ENCODE peak calls at places on chromosomes 6 and 20, in four cellular contexts. P is heart left ventricle, N is Calu3, K is NCI-H446. Y is an unnamed sample.
A peak's percentile ranks its signal among the peaks of the same experiment; 100 is the strongest.

GRCh38 chr6:138371720-138372119 is 6.0 kb upstream of the SMIM28 start:
- DNase-seq in P (no peak), N (peak; percentile 33), K (no peak), Y (no peak)

GRCh38 chr6:76790045-76790796 is 673.1 kb downstream of the HTR1B start:
- DNase-seq in P (no peak), N (no peak), K (no peak), Y (no peak)

GRCh38 chr6:2132416-2132815 is 113.0 kb downstream of the GMDS start:
- DNase-seq in P (no peak), N (peak; percentile 20), K (no peak), Y (no peak)

GRCh38 chr6:46262928-46263708 is 92.3 kb upstream of the ENPP5 start:
- DNase-seq in P (no peak), N (no peak), K (no peak), Y (no peak)

GRCh38 chr6:24933868-24934401 is 1.8 kb downstream of the RIPOR2 start:
- DNase-seq in P (no peak), N (peak; percentile 36), K (no peak), Y (no peak)

GRCh38 chr6:44942201-44942600 is 385.9 kb upstream of the RUNX2 start:
- DNase-seq in P (no peak), N (no peak), K (no peak), Y (no peak)

GRCh38 chr6:3835055-3835731 is 14.0 kb upstream of the FAM50B start:
- DNase-seq in P (no peak), N (peak; percentile 16), K (no peak), Y (no peak)

GRCh38 chr6:156741287-156742073 is 35.7 kb upstream of the ARID1B start:
- DNase-seq in P (no peak), N (no peak), K (no peak), Y (no peak)

GRCh38 chr6:7252390-7252789 is 60.6 kb downstream of the SSR1 start:
- DNase-seq in P (no peak), N (no peak), K (no peak), Y (no peak)

GRCh38 chr6:34817337-34817910 is 25.5 kb downstream of the BLTP3A start:
- DNase-seq in P (no peak), N (no peak), K (no peak), Y (no peak)

GRCh38 chr6:40532349-40533028 is 54.7 kb downstream of the LRFN2 start:
- DNase-seq in P (no peak), N (no peak), K (no peak), Y (no peak)

GRCh38 chr6:130843575-130844320 is 16.5 kb downstream of the SMLR1 start:
- DNase-seq in P (no peak), N (no peak), K (peak; percentile 0), Y (no peak)

GRCh38 chr6:30216096-30216495 is 2.9 kb upstream of the TRIM26 start:
- DNase-seq in P (no peak), N (no peak), K (no peak), Y (no peak)

GRCh38 chr20:56582557-56582956 is 46.5 kb upstream of the TFAP2C start:
- DNase-seq in P (no peak), N (no peak), K (no peak), Y (no peak)

GRCh38 chr20:61125536-61126180 is 126.4 kb upstream of the CDH4 start:
- DNase-seq in P (no peak), N (no peak), K (no peak), Y (no peak)

GRCh38 chr6:131758920-131759319 is 48.1 kb upstream of the CTAGE9 start:
- DNase-seq in P (no peak), N (no peak), K (no peak), Y (no peak)

GRCh38 chr6:53048431-53049195 is 16.6 kb upstream of the FBXO9 start:
- DNase-seq in P (no peak), N (no peak), K (no peak), Y (no peak)

GRCh38 chr20:34997171-34997570 is 41.5 kb downstream of the MYH7B start:
- DNase-seq in P (peak; percentile 69), N (no peak), K (no peak), Y (peak; percentile 49)

GRCh38 chr6:138308728-138309110 is 69.0 kb upstream of the SMIM28 start:
- DNase-seq in P (no peak), N (no peak), K (no peak), Y (no peak)

GRCh38 chr20:13302647-13303425 is 81.8 kb downstream of the ISM1 start:
- DNase-seq in P (no peak), N (peak; percentile 46), K (peak; percentile 21), Y (no peak)

GRCh38 chr20:21517566-21518277 is 3.9 kb upstream of the NKX2-2 start:
- DNase-seq in P (no peak), N (no peak), K (no peak), Y (no peak)

GRCh38 chr20:58142843-58143185 is 85.6 kb downstream of the ANKRD60 start:
- DNase-seq in P (no peak), N (no peak), K (no peak), Y (no peak)

GRCh38 chr6:160986831-160987230 is 4.7 kb upstream of the MAP3K4 start:
- DNase-seq in P (no peak), N (no peak), K (no peak), Y (no peak)

GRCh38 chr6:156618600-156619205 is 158.5 kb upstream of the ARID1B start:
- DNase-seq in P (no peak), N (no peak), K (peak; percentile 21), Y (no peak)

GRCh38 chr6:152054441-152054840 is 247.0 kb downstream of the ESR1 start:
- DNase-seq in P (no peak), N (no peak), K (no peak), Y (no peak)

GRCh38 chr6:163413345-163414116 is 987 bp upstream of the QKI start:
- DNase-seq in P (peak; percentile 95), N (peak; percentile 92), K (no peak), Y (peak; percentile 95)

GRCh38 chr6:136499370-136499769 is 50.9 kb downstream of the MAP7 start:
- DNase-seq in P (no peak), N (no peak), K (no peak), Y (no peak)

GRCh38 chr6:118893095-118893881 is 664 bp upstream of the ASF1A start:
- DNase-seq in P (no peak), N (no peak), K (peak; percentile 80), Y (peak; percentile 68)

GRCh38 chr6:26268659-26269402 is 96.2 kb upstream of the BTN3A2 start:
- DNase-seq in P (no peak), N (peak; percentile 76), K (no peak), Y (no peak)

GRCh38 chr6:133410628-133411027 is 169.5 kb downstream of the EYA4 start:
- DNase-seq in P (no peak), N (no peak), K (no peak), Y (no peak)

GRCh38 chr6:153130515-153131036 is 506 bp downstream of the RGS17 start:
- DNase-seq in P (no peak), N (no peak), K (no peak), Y (no peak)

GRCh38 chr6:71512256-71512655 is 223.6 kb downstream of the OGFRL1 start:
- DNase-seq in P (no peak), N (no peak), K (no peak), Y (no peak)

GRCh38 chr6:15389759-15390723 is 144.2 kb downstream of the JARID2 start:
- DNase-seq in P (no peak), N (peak; percentile 15), K (peak; percentile 32), Y (peak; percentile 31)

GRCh38 chr6:42616716-42617115 is 52.9 kb downstream of the UBR2 start:
- DNase-seq in P (no peak), N (no peak), K (no peak), Y (no peak)

GRCh38 chr6:159513074-159513473 is 180.0 kb downstream of the SOD2 start:
- DNase-seq in P (no peak), N (no peak), K (no peak), Y (no peak)

GRCh38 chr6:109644131-109644530 is 46.9 kb downstream of the AK9 start:
- DNase-seq in P (no peak), N (no peak), K (no peak), Y (no peak)

GRCh38 chr6:136254851-136255466 is 4.8 kb upstream of the MTFR2 start:
- DNase-seq in P (no peak), N (no peak), K (no peak), Y (no peak)

GRCh38 chr6:52547647-52548352 is 29.1 kb downstream of the TRAM2 start:
- DNase-seq in P (no peak), N (peak; percentile 60), K (no peak), Y (no peak)

GRCh38 chr20:48124960-48125359 is 339.7 kb upstream of the SULF2 start:
- DNase-seq in P (no peak), N (no peak), K (no peak), Y (no peak)